ENCODE peak calls at places on chromosomes 6 and 20, in four cellular contexts. G is AG09319; A is stimulated activated CD8-positive, alpha-beta memory T cell treated with anti-CD3 and anti-CD28 coated beads, Interleukin-7, amount 100 ng/mL, for 4 hours; Q is mucosa of gallbladder. R is an unnamed sample.

GRCh38 chr6:11243861-11244260 is 11.4 kb upstream of the NEDD9 start:
- DNase-seq in G (no peak), A (no peak), Q (no peak), R (no peak)

GRCh38 chr6:158559338-158559894 is 475 bp upstream of the TMEM181 start:
- DNase-seq in G (no peak), A (no peak), Q (no peak), R (no peak)

GRCh38 chr6:31332637-31333602 is 24.1 kb downstream of the HLA-B start:
- DNase-seq in G (no peak), A (no peak), Q (no peak), R (no peak)

GRCh38 chr6:114471450-114471849 is 128.6 kb upstream of the HS3ST5 start:
- DNase-seq in G (no peak), A (no peak), Q (no peak), R (no peak)

GRCh38 chr20:9031951-9032350 is 36.9 kb upstream of the PLCB4 start:
- DNase-seq in G (peak; percentile 11), A (no peak), Q (no peak), R (no peak)

GRCh38 chr20:4130404-4131189 is 115.2 kb upstream of the RNF24 start:
- DNase-seq in G (no peak), A (peak; percentile 35), Q (no peak), R (no peak)

GRCh38 chr6:48098923-48099322 is 12.1 kb downstream of the PTCHD4 start:
- DNase-seq in G (no peak), A (no peak), Q (no peak), R (no peak)

GRCh38 chr6:125793280-125793679 is 2.5 kb downstream of the NCOA7 start:
- DNase-seq in G (no peak), A (no peak), Q (no peak), R (no peak)

GRCh38 chr20:36493013-36493800 is 48.1 kb upstream of the MYL9 start:
- DNase-seq in G (no peak), A (no peak), Q (no peak), R (peak; percentile 26)

GRCh38 chr6:26437550-26437949 is 2.8 kb upstream of the BTN3A3 start:
- DNase-seq in G (no peak), A (no peak), Q (no peak), R (no peak)

GRCh38 chr20:63708301-63709148 is 686 bp downstream of the ZGPAT start:
- DNase-seq in G (no peak), A (no peak), Q (no peak), R (no peak)

GRCh38 chr6:166586424-166587156 is at the start of gene RAMACL:
- DNase-seq in G (no peak), A (peak; percentile 19), Q (no peak), R (peak; percentile 52)

GRCh38 chr6:37671061-37671460 is 26.6 kb downstream of the MDGA1 start:
- DNase-seq in G (no peak), A (no peak), Q (no peak), R (no peak)

GRCh38 chr6:140486468-140487361 is 1112.3 kb upstream of the CITED2 start:
- DNase-seq in G (no peak), A (no peak), Q (no peak), R (no peak)

GRCh38 chr6:79784013-79784753 is 153.1 kb downstream of the SH3BGRL2 start:
- DNase-seq in G (no peak), A (no peak), Q (no peak), R (no peak)

GRCh38 chr6:89162047-89162371 is 16.2 kb downstream of the PM20D2 start:
- DNase-seq in G (no peak), A (no peak), Q (no peak), R (no peak)

GRCh38 chr6:115613488-115613887 is 447.2 kb downstream of the FRK start:
- DNase-seq in G (peak; percentile 94), A (no peak), Q (no peak), R (no peak)

GRCh38 chr20:40513010-40513409 is 176.0 kb downstream of the MAFB start:
- DNase-seq in G (no peak), A (no peak), Q (no peak), R (no peak)

GRCh38 chr6:136014454-136015421 is 163.2 kb downstream of the PDE7B start:
- DNase-seq in G (peak; percentile 81), A (no peak), Q (no peak), R (no peak)

GRCh38 chr20:54208492-54209044 is 681 bp downstream of the PFDN4 start:
- DNase-seq in G (no peak), A (no peak), Q (no peak), R (no peak)

GRCh38 chr20:8231038-8231437 is 99.0 kb downstream of the PLCB1 start:
- DNase-seq in G (no peak), A (no peak), Q (no peak), R (no peak)

GRCh38 chr20:14521016-14521415 is 183.6 kb upstream of the FLRT3 start:
- DNase-seq in G (no peak), A (no peak), Q (no peak), R (no peak)

GRCh38 chr6:80425089-80425823 is 318.8 kb downstream of the BCKDHB start:
- DNase-seq in G (peak; percentile 94), A (no peak), Q (no peak), R (no peak)

GRCh38 chr6:36975231-36976004 is 10.6 kb downstream of the MTCH1 start:
- DNase-seq in G (no peak), A (no peak), Q (no peak), R (no peak)

GRCh38 chr6:130069471-130069870 is 51.1 kb downstream of the L3MBTL3 start:
- DNase-seq in G (no peak), A (no peak), Q (no peak), R (no peak)

GRCh38 chr6:113903666-113904330 is 46.7 kb downstream of the MARCKS start:
- DNase-seq in G (no peak), A (no peak), Q (peak; percentile 28), R (peak; percentile 26)

GRCh38 chr20:57693002-57693582 is 16.7 kb downstream of the PMEPA1 start:
- DNase-seq in G (no peak), A (no peak), Q (no peak), R (peak; percentile 85)

GRCh38 chr20:62929051-62929538 is 2.8 kb upstream of the DIDO1 start:
- DNase-seq in G (no peak), A (no peak), Q (peak; percentile 50), R (peak; percentile 81)

GRCh38 chr20:3041818-3042504 is 1.5 kb upstream of the GNRH2 start:
- DNase-seq in G (no peak), A (no peak), Q (no peak), R (no peak)

GRCh38 chr6:149593443-149593842 is 27.3 kb downstream of the GINM1 start:
- DNase-seq in G (no peak), A (no peak), Q (no peak), R (no peak)

GRCh38 chr20:38764563-38765355 is 16.5 kb downstream of the ACTR5 start:
- DNase-seq in G (peak; percentile 47), A (peak; percentile 12), Q (peak; percentile 74), R (no peak)

GRCh38 chr6:155309150-155309549 is 5.1 kb downstream of the TFB1M start:
- DNase-seq in G (no peak), A (no peak), Q (no peak), R (no peak)

GRCh38 chr6:118551063-118551672 is 3.1 kb downstream of the PLN start:
- DNase-seq in G (peak; percentile 16), A (no peak), Q (no peak), R (no peak)

GRCh38 chr6:130575971-130576370 is 210.2 kb downstream of the TMEM200A start:
- DNase-seq in G (no peak), A (peak; percentile 30), Q (no peak), R (peak; percentile 23)

R was measured in transverse colon.